ENCODE peak calls at places on chromosomes 3 and 15, in ten cellular contexts. M is AG08396, U is SJSA1, R is AG08395, G is hypothalamus, K is IMR-90, E is HCEC 1CT, I is HepG2, S is smooth muscle cell of the brain vasculature, P is tibial nerve. H is an unnamed sample.

GRCh38 chr3:8457039-8457438 is 44.6 kb upstream of the LMCD1 start:
- DNase-seq in M (no peak), U (no peak), R (peak), G (no peak), K (peak), E (no peak), I (no peak), S (no peak), P (no peak), H (no peak)

GRCh38 chr3:72957303-72957702 is 39.3 kb upstream of the PPP4R2 start:
- DNase-seq in M (no peak), U (no peak), R (no peak), G (peak), K (no peak), E (no peak), I (peak), S (no peak), P (peak), H (no peak)

GRCh38 chr15:48360841-48361240 is 29.6 kb downstream of the DUT start:
- DNase-seq in M (no peak), U (peak), R (no peak), G (no peak), K (peak), E (peak), I (no peak), S (no peak), P (no peak), H (no peak)

GRCh38 chr3:4826237-4827100 is 152.8 kb upstream of the BHLHE40 start:
- DNase-seq in M (peak), U (no peak), R (peak), G (peak), K (no peak), E (no peak), I (no peak), S (no peak), P (peak), H (peak)

GRCh38 chr3:58065700-58066167 is 57.5 kb downstream of the FLNB start:
- DNase-seq in M (no peak), U (no peak), R (no peak), G (no peak), K (no peak), E (no peak), I (peak), S (peak), P (no peak), H (no peak)

GRCh38 chr3:45946875-45947274 is 3.6 kb downstream of the CXCR6 start:
- DNase-seq in M (no peak), U (no peak), R (no peak), G (no peak), K (no peak), E (no peak), I (no peak), S (no peak), P (no peak), H (no peak)

GRCh38 chr15:88465633-88466219 is 1.5 kb downstream of the MRPL46 start:
- DNase-seq in M (peak), U (no peak), R (peak), G (no peak), K (peak), E (peak), I (peak), S (no peak), P (no peak), H (no peak)

GRCh38 chr3:160675566-160676124 is 1.3 kb upstream of the ARL14 start:
- DNase-seq in M (no peak), U (no peak), R (no peak), G (no peak), K (no peak), E (no peak), I (no peak), S (no peak), P (no peak), H (no peak)

GRCh38 chr3:182258538-182259177 is 534.6 kb upstream of the ATP11B start:
- DNase-seq in M (no peak), U (peak), R (no peak), G (no peak), K (no peak), E (no peak), I (peak), S (no peak), P (no peak), H (no peak)

GRCh38 chr3:191768421-191768820 is 307.5 kb downstream of the PYDC2 start:
- DNase-seq in M (no peak), U (no peak), R (no peak), G (no peak), K (no peak), E (no peak), I (no peak), S (no peak), P (no peak), H (no peak)

GRCh38 chr3:150439657-150440056 is 31.6 kb downstream of the TSC22D2 start:
- DNase-seq in M (no peak), U (no peak), R (no peak), G (no peak), K (peak), E (peak), I (no peak), S (no peak), P (no peak), H (no peak)

GRCh38 chr15:68220489-68220888 is 9.0 kb downstream of the CLN6 start:
- DNase-seq in M (peak), U (no peak), R (no peak), G (no peak), K (no peak), E (no peak), I (no peak), S (no peak), P (no peak), H (no peak)

GRCh38 chr15:48507416-48508065 is 138.0 kb downstream of the FBN1 start:
- DNase-seq in M (peak), U (peak), R (peak), G (no peak), K (peak), E (peak), I (peak), S (no peak), P (peak), H (no peak)

GRCh38 chr3:14152233-14152962 is 26.0 kb downstream of the XPC start:
- DNase-seq in M (no peak), U (no peak), R (no peak), G (no peak), K (no peak), E (no peak), I (no peak), S (no peak), P (no peak), H (no peak)

GRCh38 chr3:16604433-16604832 is 790 bp downstream of the DAZL start:
- DNase-seq in M (no peak), U (no peak), R (no peak), G (no peak), K (no peak), E (no peak), I (no peak), S (no peak), P (no peak), H (no peak)